ENCODE peak calls at places on chromosomes 12 and 14, in seven cellular contexts. H is astrocyte of the spinal cord; L is CD8-positive, alpha-beta T cell; I is thoracic aorta; B is RWPE1; Q is right atrium auricular region; E is fibroblast of mammary gland. P is an unnamed sample.

GRCh38 chr14:79598339-79598738 is 613.0 kb downstream of the DIO2 start:
- DNase-seq in H (peak), L (no peak), I (no peak), B (no peak), Q (no peak), E (peak), P (no peak)

GRCh38 chr12:114038962-114039361 is 72.8 kb upstream of the RBM19 start:
- DNase-seq in H (no peak), L (no peak), I (no peak), B (no peak), Q (no peak), E (no peak), P (no peak)

GRCh38 chr14:36604757-36605505 is 22.5 kb upstream of the NKX2-8 start:
- DNase-seq in H (peak), L (no peak), I (no peak), B (peak), Q (no peak), E (peak), P (no peak)

GRCh38 chr14:67815573-67816235 is 686 bp downstream of the ZFYVE26 start:
- DNase-seq in H (peak), L (no peak), I (no peak), B (no peak), Q (no peak), E (peak), P (no peak)

GRCh38 chr14:104885973-104886689 is 21.1 kb downstream of the CEP170B start:
- DNase-seq in H (no peak), L (no peak), I (no peak), B (no peak), Q (no peak), E (no peak), P (no peak)

GRCh38 chr12:107519906-107520859 is 165.4 kb upstream of the PWP1 start:
- DNase-seq in H (no peak), L (no peak), I (no peak), B (no peak), Q (no peak), E (no peak), P (no peak)

GRCh38 chr14:69324341-69324931 is 64.5 kb downstream of the GALNT16 start:
- DNase-seq in H (no peak), L (no peak), I (no peak), B (no peak), Q (no peak), E (no peak), P (peak)

GRCh38 chr12:9133243-9133938 is 17.7 kb upstream of the A2M start:
- DNase-seq in H (peak), L (no peak), I (no peak), B (no peak), Q (no peak), E (peak), P (no peak)

GRCh38 chr12:24066865-24067264 is 117.4 kb upstream of the SOX5 start:
- DNase-seq in H (peak), L (no peak), I (no peak), B (peak), Q (no peak), E (peak), P (no peak)

GRCh38 chr12:59088673-59089072 is 168.4 kb upstream of the LRIG3 start:
- DNase-seq in H (peak), L (no peak), I (no peak), B (no peak), Q (no peak), E (peak), P (no peak)

GRCh38 chr14:65824285-65824977 is 411.9 kb downstream of the FUT8 start:
- DNase-seq in H (peak), L (peak), I (peak), B (peak), Q (no peak), E (peak), P (no peak)

GRCh38 chr14:74539503-74539902 is 45.9 kb downstream of the ISCA2 start:
- DNase-seq in H (no peak), L (no peak), I (no peak), B (no peak), Q (no peak), E (no peak), P (peak)
- TF ChIP-seq CTCF in H (no peak), L (no peak), I (no peak), B (no peak), Q (no peak), E (no peak), P (no peak)

GRCh38 chr12:45890276-45890675 is 100.1 kb downstream of the SCAF11 start:
- DNase-seq in H (no peak), L (no peak), I (no peak), B (no peak), Q (no peak), E (no peak), P (no peak)
- TF ChIP-seq CTCF in H (no peak), L (no peak), I (no peak), B (no peak), Q (no peak), E (no peak), P (peak)

GRCh38 chr12:49868952-49869815 is 26.3 kb upstream of the BCDIN3D start:
- DNase-seq in H (peak), L (no peak), I (peak), B (no peak), Q (peak), E (peak), P (peak)
- TF ChIP-seq CTCF in H (no peak), L (no peak), I (no peak), B (no peak), Q (no peak), E (no peak), P (no peak)

GRCh38 chr14:33493990-33494389 is 456.9 kb downstream of the EGLN3 start:
- DNase-seq in H (no peak), L (no peak), I (no peak), B (no peak), Q (no peak), E (no peak), P (no peak)
- TF ChIP-seq CTCF in H (no peak), L (no peak), I (no peak), B (no peak), Q (no peak), E (no peak), P (no peak)

GRCh38 chr12:83317641-83318040 is 630.9 kb downstream of the TMTC2 start:
- DNase-seq in H (no peak), L (no peak), I (no peak), B (no peak), Q (no peak), E (no peak), P (no peak)

GRCh38 chr12:83313827-83314226 is 627.1 kb downstream of the TMTC2 start:
- DNase-seq in H (no peak), L (no peak), I (no peak), B (no peak), Q (no peak), E (no peak), P (no peak)

GRCh38 chr12:83318386-83318971 is 631.8 kb downstream of the TMTC2 start:
- DNase-seq in H (peak), L (no peak), I (no peak), B (no peak), Q (no peak), E (no peak), P (no peak)

GRCh38 chr12:83313322-83313721 is 626.6 kb downstream of the TMTC2 start:
- DNase-seq in H (no peak), L (no peak), I (no peak), B (no peak), Q (no peak), E (no peak), P (no peak)
- TF ChIP-seq CTCF in H (no peak), L (no peak), I (no peak), B (no peak), Q (no peak), E (no peak), P (no peak)

P was measured in chondrocyte.